ENCODE peak calls at places on chromosomes 13 and 19, in eight cellular contexts. V is gastrocnemius medialis, L is GM12891, G is uterus, E is tibial nerve, J is ovary, W is thyroid gland, X is heart left ventricle. Q is an unnamed sample.

GRCh38 chr19:6828306-6828697 is 55.8 kb downstream of the VAV1 start:
- DNase-seq in E (no peak), W (no peak), G (no peak), X (no peak), J (no peak), V (no peak), L (no peak), Q (no peak)

GRCh38 chr19:15425321-15425950 is 6.6 kb upstream of the AKAP8L start:
- DNase-seq in L (no peak), W (no peak), V (no peak), X (no peak), J (no peak), E (no peak), G (no peak), Q (no peak)

GRCh38 chr19:11234486-11235075 is 4.8 kb upstream of the ANGPTL8 start:
- DNase-seq in V (no peak), J (no peak), W (no peak), G (no peak), L (no peak), E (no peak), X (no peak), Q (no peak)

GRCh38 chr19:16368385-16369305 is 44.0 kb downstream of the KLF2 start:
- DNase-seq in L (no peak), J (no peak), X (no peak), V (no peak), E (no peak), W (no peak), G (no peak), Q (no peak)

GRCh38 chr13:87259479-87260083 is 411.6 kb upstream of the SLITRK5 start:
- DNase-seq in V (no peak), W (peak), J (no peak), E (no peak), G (no peak), L (no peak), X (no peak), Q (peak)

GRCh38 chr13:33172400-33172799 is 113.2 kb downstream of the STARD13 start:
- DNase-seq in L (no peak), J (no peak), X (no peak), V (peak), G (no peak), E (no peak), W (peak), Q (no peak)

GRCh38 chr13:114097504-114097892 is 34.9 kb downstream of the RASA3 start:
- DNase-seq in L (no peak), E (no peak), W (no peak), J (no peak), X (no peak), G (no peak), V (peak), Q (no peak)

GRCh38 chr13:74074723-74075122 is 59.5 kb downstream of the KLF12 start:
- DNase-seq in E (no peak), L (no peak), G (no peak), X (no peak), J (no peak), V (no peak), W (no peak), Q (no peak)

GRCh38 chr13:93925976-93926375 is 553.5 kb downstream of the DCT start:
- DNase-seq in J (no peak), V (no peak), W (no peak), L (no peak), E (no peak), X (no peak), G (no peak), Q (no peak)

GRCh38 chr19:49592486-49593232 is 1.7 kb downstream of the PRR12 start:
- DNase-seq in L (no peak), W (no peak), G (no peak), V (no peak), E (no peak), X (no peak), J (no peak), Q (no peak)

GRCh38 chr19:6103217-6103644 is 7.1 kb downstream of the RFX2 start:
- DNase-seq in X (peak), E (peak), J (peak), G (peak), L (no peak), W (peak), V (peak), Q (no peak)

GRCh38 chr19:2494447-2495129 is 18.7 kb downstream of the GADD45B start:
- DNase-seq in G (peak), L (peak), V (peak), X (peak), W (peak), E (peak), J (peak), Q (peak)
- TF ChIP-seq POLR2A in G (peak), L (no peak), V (peak), X (peak), W (no peak), E (no peak), J (no peak), Q (no peak)

GRCh38 chr19:44304659-44305193 is at the start of gene ZNF235:
- DNase-seq in G (peak), W (peak), E (peak), L (peak), J (peak), X (peak), V (peak), Q (peak)
- TF ChIP-seq POLR2A in G (no peak), W (no peak), E (no peak), L (peak), J (peak), X (peak), V (no peak), Q (peak)

DNA sequence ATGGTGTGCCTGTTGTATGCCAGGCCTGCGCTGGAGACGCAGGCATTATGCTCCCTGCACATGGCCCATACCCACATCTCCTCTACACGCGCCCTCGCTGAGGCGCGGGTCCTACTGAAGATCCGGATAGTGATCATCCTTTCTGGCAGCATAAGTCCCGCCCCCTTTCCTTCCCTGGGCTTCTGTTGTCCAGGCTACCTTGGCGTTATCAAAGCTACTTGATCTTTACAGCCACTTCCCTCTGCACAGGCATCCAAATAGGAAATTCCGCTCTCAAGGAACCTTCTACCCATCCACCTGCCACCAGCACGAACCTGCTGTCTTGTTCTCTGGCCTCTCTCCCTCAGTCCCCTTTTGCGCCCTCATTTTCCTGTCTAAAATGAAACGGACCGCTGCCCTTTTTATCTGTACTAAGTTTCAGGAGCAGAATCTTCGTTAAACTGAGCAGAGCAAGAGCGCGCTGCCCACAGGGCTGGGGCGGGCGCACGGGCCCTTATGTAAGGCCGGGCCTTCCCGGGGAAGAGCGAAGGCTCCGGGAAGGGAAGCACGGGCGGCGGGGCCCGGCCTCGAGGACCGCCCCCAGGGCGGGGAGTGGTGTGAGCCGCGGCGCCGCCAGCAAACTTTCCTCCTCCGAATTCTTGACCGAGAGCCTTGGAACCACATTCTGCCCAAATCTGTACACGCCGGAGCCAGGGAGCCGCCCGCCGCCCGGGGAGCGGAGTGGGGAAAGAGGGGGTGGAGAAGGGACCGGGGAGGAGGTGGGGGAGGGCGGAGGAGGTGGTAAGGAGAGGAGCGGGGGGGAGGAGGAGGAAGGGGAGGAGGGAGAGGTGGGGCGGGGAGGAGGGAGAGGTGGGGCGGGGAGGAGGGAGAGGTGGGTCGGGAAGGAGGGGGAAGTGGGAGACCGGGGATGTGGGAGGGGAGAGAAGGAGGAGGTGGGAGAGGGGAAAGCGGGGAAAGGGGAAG is 919 bp upstream of the UBE2L5 start:
- DNase-seq in V (peak), L (peak), E (peak), X (peak), J (peak), G (peak), W (peak), Q (peak)
- TF ChIP-seq POLR2A in V (peak), L (no peak), E (peak), X (peak), J (peak), G (peak), W (no peak), Q (no peak)

GRCh38 chr19:53389591-53390377 is 5.2 kb upstream of the ZNF765 start:
- DNase-seq in L (no peak), E (no peak), G (no peak), V (no peak), X (no peak), W (peak), J (peak), Q (no peak)

GRCh38 chr19:53394522-53394973 is 401 bp upstream of the ZNF765 start:
- DNase-seq in E (no peak), G (peak), X (peak), V (no peak), L (no peak), J (peak), W (peak), Q (no peak)

GRCh38 chr19:53394974-53395839 is at the start of gene ZNF765:
- DNase-seq in V (peak), L (peak), E (peak), J (peak), W (peak), G (peak), X (peak), Q (peak)
- TF ChIP-seq POLR2A in V (peak), L (peak), E (peak), J (peak), W (peak), G (peak), X (peak), Q (peak)

GRCh38 chr19:17920527-17920926 is 12.3 kb upstream of the CCDC124 start:
- DNase-seq in E (no peak), G (no peak), L (no peak), J (no peak), W (no peak), X (no peak), V (no peak), Q (no peak)
- TF ChIP-seq POLR2A in E (no peak), G (no peak), L (no peak), J (no peak), W (no peak), X (no peak), V (no peak), Q (no peak)

DNA sequence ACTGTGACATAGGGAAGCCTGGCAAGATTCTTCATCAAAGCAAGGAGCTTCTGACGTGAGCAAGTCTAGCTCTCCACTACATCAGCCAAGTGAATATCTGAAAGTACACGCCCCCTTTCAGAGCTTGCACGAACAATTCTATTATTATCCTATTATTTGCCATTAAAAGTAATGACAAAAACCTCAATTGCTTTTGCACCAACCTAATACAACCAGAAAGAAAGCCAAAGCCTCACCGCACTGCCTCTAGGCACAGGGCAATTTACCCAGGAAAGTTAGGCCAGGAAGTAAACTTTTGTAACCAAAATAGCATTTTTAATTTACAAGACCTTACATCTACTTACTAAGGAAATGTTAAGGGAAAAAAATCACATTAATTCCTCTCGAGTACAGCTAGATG is 41.2 kb downstream of the LATS2 start:
- DNase-seq in G (no peak), J (no peak), L (no peak), V (no peak), E (no peak), W (no peak), X (no peak), Q (no peak)
- TF ChIP-seq POLR2A in G (no peak), J (no peak), L (no peak), V (no peak), E (no peak), W (no peak), X (no peak), Q (no peak)